ENCODE peak calls at places on chromosomes 5 and 9, in ten cellular contexts. H, A, U, X, V, M, N, I, P and Y are unnamed samples.
A peak's percentile ranks its signal among the peaks of the same experiment; 100 is the strongest.

GRCh38 chr5:69024241-69024651 is 69.6 kb upstream of the SLC30A5 start:
- DNase-seq in H (peak; percentile 65), A (no peak), U (no peak), X (no peak), V (no peak), M (peak; percentile 69), N (no peak), I (peak; percentile 41), P (no peak), Y (peak; percentile 50)

GRCh38 chr5:110507972-110508371 is 218.5 kb downstream of the TMEM232 start:
- DNase-seq in H (no peak), A (no peak), U (no peak), X (no peak), V (no peak), M (no peak), N (no peak), I (no peak), P (no peak), Y (no peak)

GRCh38 chr5:95800553-95800952 is 22.0 kb downstream of the GLRX start:
- DNase-seq in H (no peak), A (no peak), U (no peak), X (no peak), V (no peak), M (no peak), N (no peak), I (no peak), P (no peak), Y (no peak)

GRCh38 chr5:119949426-119949999 is 320.2 kb downstream of the FAM170A start:
- DNase-seq in H (no peak), A (no peak), U (no peak), X (no peak), V (no peak), M (no peak), N (no peak), I (no peak), P (no peak), Y (no peak)

GRCh38 chr9:114077162-114077837 is 800 bp downstream of the AMBP start:
- DNase-seq in H (no peak), A (no peak), U (no peak), X (no peak), V (no peak), M (no peak), N (no peak), I (no peak), P (no peak), Y (no peak)

GRCh38 chr5:133245191-133246052 is 193.6 kb downstream of the HSPA4 start:
- DNase-seq in H (peak; percentile 44), A (no peak), U (no peak), X (no peak), V (no peak), M (peak; percentile 95), N (no peak), I (no peak), P (peak; percentile 52), Y (no peak)

GRCh38 chr9:14403112-14403511 is 89.2 kb upstream of the NFIB start:
- DNase-seq in H (no peak), A (no peak), U (no peak), X (no peak), V (no peak), M (no peak), N (no peak), I (no peak), P (no peak), Y (no peak)

GRCh38 chr5:156351423-156351822 is 24.5 kb downstream of the SGCD start:
- DNase-seq in H (no peak), A (no peak), U (no peak), X (no peak), V (no peak), M (no peak), N (no peak), I (no peak), P (no peak), Y (no peak)

GRCh38 chr5:117736693-117737092 is 1162.1 kb upstream of the SEMA6A start:
- DNase-seq in H (no peak), A (no peak), U (no peak), X (no peak), V (no peak), M (no peak), N (no peak), I (no peak), P (no peak), Y (no peak)

GRCh38 chr5:117743337-117743736 is 1168.7 kb upstream of the SEMA6A start:
- DNase-seq in H (no peak), A (no peak), U (no peak), X (no peak), V (no peak), M (no peak), N (no peak), I (no peak), P (no peak), Y (no peak)

GRCh38 chr5:117741655-117742226 is 1167.1 kb upstream of the SEMA6A start:
- DNase-seq in H (no peak), A (no peak), U (no peak), X (no peak), V (no peak), M (no peak), N (no peak), I (no peak), P (no peak), Y (no peak)

GRCh38 chr5:117740268-117740667 is 1165.6 kb upstream of the SEMA6A start:
- DNase-seq in H (no peak), A (no peak), U (no peak), X (no peak), V (no peak), M (no peak), N (no peak), I (no peak), P (no peak), Y (no peak)

DNA sequence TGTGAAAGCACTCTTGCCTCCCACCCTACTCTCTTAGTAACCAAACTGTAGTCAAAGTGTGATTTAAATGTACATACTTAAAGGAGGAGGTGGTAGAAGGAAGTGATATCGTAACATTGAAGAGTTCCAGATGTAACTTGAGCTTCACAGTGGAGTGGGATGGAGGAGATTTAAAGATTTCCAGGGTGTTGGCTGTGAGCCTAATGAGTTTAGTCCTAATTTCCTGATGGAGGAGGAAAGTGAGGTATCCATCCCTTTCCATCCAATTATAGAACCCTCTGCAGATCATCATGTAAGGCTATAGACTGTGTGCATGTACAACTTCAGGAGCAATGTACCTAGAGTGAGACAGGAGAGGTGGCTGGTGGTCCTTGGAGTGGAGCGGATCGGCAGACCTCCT is 1163.9 kb upstream of the SEMA6A start:
- DNase-seq in H (no peak), A (no peak), U (no peak), X (no peak), V (no peak), M (no peak), N (no peak), I (no peak), P (no peak), Y (no peak)
- H3K4me1 ChIP-seq in H (no peaks in the 10 kb centered on the region), A (no peaks in the 10 kb centered on the region), U (no peaks in the 10 kb centered on the region), X (no peaks in the 10 kb centered on the region), V (no peaks in the 10 kb centered on the region), M (no peaks in the 10 kb centered on the region), N (peaks cover 6% of the 10 kb centered on the region), I (no peaks in the 10 kb centered on the region), P (no peaks in the 10 kb centered on the region), Y (peaks cover 6% of the 10 kb centered on the region)

DNA sequence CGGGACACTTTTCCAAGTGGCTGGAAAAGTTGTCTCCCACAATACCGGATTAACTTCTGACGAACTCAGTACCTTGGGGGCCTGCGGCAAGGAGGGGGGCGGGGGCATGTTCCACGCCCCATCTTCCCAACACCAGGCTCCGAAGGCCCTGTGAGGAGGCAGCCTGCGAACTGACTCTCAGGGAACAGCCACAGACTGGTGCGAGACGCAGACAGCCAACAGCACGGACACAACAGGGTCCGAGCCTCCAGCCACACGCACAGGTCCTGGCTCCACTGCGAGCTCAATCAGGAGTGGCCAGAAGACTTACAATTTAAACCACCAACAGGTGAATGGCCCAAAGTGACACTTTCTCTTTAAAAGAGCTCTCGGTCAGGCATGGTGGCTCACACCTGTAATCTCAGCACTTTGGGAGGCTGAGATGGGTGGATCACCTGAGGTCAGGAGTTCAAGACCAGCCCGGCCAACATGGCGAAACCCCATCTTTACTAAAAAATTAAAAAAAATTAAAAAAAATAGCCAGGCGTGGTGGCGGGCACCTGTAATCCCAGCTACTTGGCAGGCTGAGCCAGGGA is 3.9 kb downstream of the BRD3 start:
- DNase-seq in H (no peak), A (no peak), U (no peak), X (no peak), V (no peak), M (no peak), N (no peak), I (peak; percentile 24), P (no peak), Y (no peak)
- H3K4me1 ChIP-seq in H (peaks cover 19% of the 10 kb centered on the region), A (peaks cover 85% of the 10 kb centered on the region), U (no peaks in the 10 kb centered on the region), X (peaks cover 12% of the 10 kb centered on the region), V (no peaks in the 10 kb centered on the region), M (peaks cover 10% of the 10 kb centered on the region), N (peaks cover 78% of the 10 kb centered on the region), I (no peaks in the 10 kb centered on the region), P (peaks cover 80% of the 10 kb centered on the region), Y (peaks cover 7% of the 10 kb centered on the region)

GRCh38 chr5:143573568-143574170 is 170.2 kb upstream of the NR3C1 start:
- DNase-seq in H (no peak), A (no peak), U (no peak), X (no peak), V (no peak), M (no peak), N (no peak), I (no peak), P (no peak), Y (no peak)

GRCh38 chr5:143576721-143577484 is 173.4 kb upstream of the NR3C1 start:
- DNase-seq in H (peak; percentile 52), A (no peak), U (no peak), X (no peak), V (no peak), M (no peak), N (no peak), I (no peak), P (no peak), Y (no peak)

GRCh38 chr5:143577554-143577953 is 174.1 kb upstream of the NR3C1 start:
- DNase-seq in H (no peak), A (no peak), U (no peak), X (peak; percentile 39), V (no peak), M (no peak), N (no peak), I (no peak), P (no peak), Y (no peak)

GRCh38 chr5:143572671-143573070 is 169.2 kb upstream of the NR3C1 start:
- DNase-seq in H (no peak), A (no peak), U (no peak), X (no peak), V (no peak), M (no peak), N (no peak), I (no peak), P (no peak), Y (no peak)

DNA sequence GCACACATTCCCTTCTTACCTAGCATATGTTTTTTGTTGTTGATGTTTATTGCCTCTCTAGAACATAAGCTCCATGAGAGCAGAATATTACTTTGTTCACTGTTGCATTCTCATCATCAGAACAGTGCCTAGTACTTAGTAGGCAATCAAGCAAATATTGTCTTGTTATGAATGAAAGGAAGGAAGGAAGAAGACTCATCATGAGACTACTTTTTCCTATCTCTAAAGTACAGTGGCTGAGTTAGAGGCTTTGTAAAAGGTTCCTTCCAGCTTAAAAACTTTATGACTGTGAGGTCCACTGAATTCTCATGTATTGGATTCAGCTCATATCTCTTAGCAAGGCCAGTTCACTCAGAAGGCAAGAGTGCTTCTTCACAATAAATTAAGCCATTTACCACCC is 171.8 kb upstream of the NR3C1 start:
- DNase-seq in H (no peak), A (no peak), U (no peak), X (no peak), V (no peak), M (no peak), N (no peak), I (no peak), P (no peak), Y (no peak)
- H3K4me1 ChIP-seq in H (peaks cover 21% of the 10 kb centered on the region), A (peaks cover 5% of the 10 kb centered on the region), U (no peaks in the 10 kb centered on the region), X (no peaks in the 10 kb centered on the region), V (no peaks in the 10 kb centered on the region), M (peaks cover 12% of the 10 kb centered on the region), N (peaks cover 29% of the 10 kb centered on the region), I (no peaks in the 10 kb centered on the region), P (peaks cover 8% of the 10 kb centered on the region), Y (peaks cover 15% of the 10 kb centered on the region)

DNA sequence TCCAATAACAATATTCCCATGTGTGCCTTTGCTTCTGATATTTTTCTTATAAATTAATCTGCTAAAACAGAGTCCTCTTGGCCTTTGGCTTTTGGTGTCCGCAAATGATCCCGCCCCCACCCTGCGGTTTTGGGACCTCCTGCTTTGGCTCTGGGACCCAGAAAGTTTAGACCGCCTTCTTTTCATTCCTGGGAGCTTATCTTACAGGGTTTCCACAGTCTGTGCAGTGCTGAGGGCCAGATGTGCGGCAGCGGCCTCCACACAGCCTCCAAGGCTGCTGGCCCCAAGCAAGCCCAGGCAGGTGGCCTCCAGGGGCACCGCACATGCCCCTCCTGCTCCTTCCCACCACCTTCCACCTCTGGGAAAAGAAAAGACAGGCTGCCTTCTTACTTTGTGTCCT is 191.5 kb downstream of the ERCC6L2 start:
- DNase-seq in H (no peak), A (no peak), U (no peak), X (no peak), V (no peak), M (no peak), N (peak; percentile 45), I (no peak), P (no peak), Y (no peak)
- H3K4me1 ChIP-seq in H (peaks cover 21% of the 10 kb centered on the region), A (peaks cover 16% of the 10 kb centered on the region), U (peaks cover 4% of the 10 kb centered on the region), X (no peaks in the 10 kb centered on the region), V (no peaks in the 10 kb centered on the region), M (peaks cover 4% of the 10 kb centered on the region), N (peaks cover 4% of the 10 kb centered on the region), I (no peaks in the 10 kb centered on the region), P (no peaks in the 10 kb centered on the region), Y (peaks cover 20% of the 10 kb centered on the region)